ENCODE peak calls at places on chromosomes 7 and 10, in four cellular contexts. B is IMR-90, M is K562, Y is GM12878. S is an unnamed sample.

GRCh38 chr10:30182191-30183075 is 123.0 kb upstream of the JCAD start:
- DNase-seq in B (peak), M (no peak), Y (no peak), S (peak)

GRCh38 chr7:70091362-70091761 is 493.1 kb downstream of the AUTS2 start:
- DNase-seq in B (no peak), M (no peak), Y (no peak), S (no peak)

GRCh38 chr7:30800785-30801252 is 29.6 kb downstream of the MINDY4 start:
- DNase-seq in B (peak), M (peak), Y (peak), S (peak)

GRCh38 chr10:4833286-4833685 is 7.3 kb downstream of the AKR1E2 start:
- DNase-seq in B (no peak), M (no peak), Y (no peak), S (no peak)

GRCh38 chr10:23343591-23344225 is 889 bp downstream of the C10orf67 start:
- DNase-seq in B (peak), M (peak), Y (no peak), S (peak)

GRCh38 chr7:64630496-64630895 is 35.4 kb upstream of the ZNF107 start:
- DNase-seq in B (peak), M (peak), Y (no peak), S (peak)

GRCh38 chr7:99143522-99143852 is 421 bp downstream of the SMURF1 start:
- DNase-seq in B (no peak), M (no peak), Y (no peak), S (no peak)

GRCh38 chr10:60377955-60378354 is 11.7 kb downstream of the ANK3 start:
- DNase-seq in B (peak), M (no peak), Y (no peak), S (peak)

GRCh38 chr7:76069238-76069638 is 21.3 kb downstream of the MDH2 start:
- DNase-seq in B (peak), M (peak), Y (no peak), S (peak)

GRCh38 chr10:80596391-80597257 is 58.9 kb downstream of the SH2D4B start:
- DNase-seq in B (peak), M (peak), Y (no peak), S (peak)

GRCh38 chr10:80600251-80600650 is 62.5 kb downstream of the SH2D4B start:
- DNase-seq in B (no peak), M (no peak), Y (no peak), S (no peak)

GRCh38 chr10:80598951-80599350 is 61.2 kb downstream of the SH2D4B start:
- DNase-seq in B (no peak), M (no peak), Y (no peak), S (no peak)

GRCh38 chr10:80598084-80598798 is 60.5 kb downstream of the SH2D4B start:
- DNase-seq in B (no peak), M (no peak), Y (peak), S (no peak)

DNA sequence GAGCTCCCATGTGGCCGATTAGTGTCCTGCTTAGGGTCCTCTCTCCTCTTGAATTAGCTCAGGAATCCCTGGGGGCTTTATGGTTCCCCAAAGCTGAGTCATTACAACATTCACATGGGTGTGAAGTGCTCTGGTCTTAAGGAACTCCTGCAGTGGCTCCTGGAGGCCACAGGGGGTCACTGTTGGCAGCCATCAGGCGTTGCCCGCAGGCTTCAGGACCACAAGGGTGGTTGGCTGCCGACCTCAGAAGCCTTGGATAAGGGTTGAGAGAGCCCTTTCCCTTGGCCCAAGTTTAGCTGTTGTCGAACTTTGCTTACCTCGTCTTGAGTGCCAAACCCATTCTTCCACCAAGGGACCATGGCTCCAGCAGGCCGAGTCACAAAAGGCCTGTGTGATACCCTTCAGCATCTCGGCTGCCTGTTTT is 61.7 kb downstream of the SH2D4B start:
- DNase-seq in B (peak), M (peak), Y (peak), S (peak)
- TF ChIP-seq ELK1 in B (no peak), M (no peak), Y (no peak), S (no peak)

GRCh38 chr7:91411062-91411461 is 146.8 kb downstream of the FZD1 start:
- DNase-seq in B (no peak), M (no peak), Y (no peak), S (no peak)

GRCh38 chr7:91412298-91412697 is 148.1 kb downstream of the FZD1 start:
- DNase-seq in B (no peak), M (no peak), Y (no peak), S (no peak)

GRCh38 chr7:91408388-91409154 is 144.3 kb downstream of the FZD1 start:
- DNase-seq in B (no peak), M (no peak), Y (no peak), S (no peak)

GRCh38 chr7:91405093-91405492 is 140.9 kb downstream of the FZD1 start:
- DNase-seq in B (no peak), M (no peak), Y (no peak), S (no peak)

DNA sequence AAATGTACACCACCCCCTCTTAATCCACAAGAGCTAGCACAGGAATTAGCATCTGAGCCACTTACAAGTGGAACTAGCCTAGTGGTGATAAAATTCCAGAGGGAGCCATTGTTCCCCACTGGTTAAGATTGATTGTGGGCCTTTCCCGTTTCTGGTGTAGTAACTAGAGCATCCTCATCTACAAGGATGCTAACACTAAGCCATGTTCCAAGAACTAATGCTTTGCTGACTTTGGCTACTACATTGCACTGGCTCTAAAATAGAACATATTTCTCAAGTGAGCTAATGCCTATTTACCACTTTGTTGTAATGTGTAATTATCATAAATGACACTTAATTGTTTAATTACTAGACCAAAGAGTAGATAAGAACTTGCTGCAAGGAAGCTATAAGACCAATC is 143.7 kb downstream of the FZD1 start:
- DNase-seq in B (no peak), M (no peak), Y (no peak), S (no peak)
- TF ChIP-seq ELK1 in B (no peak), M (no peak), Y (no peak), S (no peak)

GRCh38 chr10:119567978-119568377 is 25.5 kb upstream of the RGS10 start:
- DNase-seq in B (no peak), M (no peak), Y (no peak), S (no peak)
- TF ChIP-seq ELK1 in B (no peak), M (no peak), Y (no peak), S (no peak)

GRCh38 chr10:63068246-63068645 is 64.9 kb upstream of the NRBF2 start:
- DNase-seq in B (no peak), M (no peak), Y (no peak), S (no peak)
- TF ChIP-seq ELK1 in B (no peak), M (no peak), Y (no peak), S (no peak)